ENCODE peak calls at places on chromosomes 4 and X, in five cellular contexts. J is H1, N is H9, O is neuronal stem cell, P is IMR-90. C is an unnamed sample.

GRCh38 chr4:43886196-43886595 is 562.4 kb downstream of the KCTD8 start:
- DNase-seq in P (no peak), J (no peak), N (no peak), O (no peak), C (no peak)

GRCh38 chr4:46392421-46392820 is 2.5 kb upstream of the GABRA2 start:
- DNase-seq in O (peak; percentile 30), P (peak; percentile 11), N (no peak), J (no peak), C (peak; percentile 48)

GRCh38 chr4:159451006-159451405 is 348.1 kb downstream of the RAPGEF2 start:
- DNase-seq in P (peak; percentile 77), J (no peak), N (no peak), O (no peak), C (no peak)

GRCh38 chr4:41505161-41505653 is 32.8 kb upstream of the LIMCH1 start:
- DNase-seq in N (no peak), O (no peak), J (no peak), P (no peak), C (peak; percentile 15)

GRCh38 chrX:149274516-149275105 is 230.5 kb downstream of the IDS start:
- DNase-seq in N (no peak), O (no peak), P (no peak), J (no peak), C (peak; percentile 23)

GRCh38 chr4:158253350-158253980 is 43.2 kb downstream of the TMEM144 start:
- DNase-seq in O (peak; percentile 42), N (no peak), J (no peak), P (peak; percentile 63), C (peak; percentile 55)

GRCh38 chr4:152269448-152270191 is 266.3 kb downstream of the FBXW7 start:
- DNase-seq in O (no peak), J (no peak), N (no peak), P (no peak), C (no peak)

GRCh38 chrX:15985937-15986336 is 131.3 kb upstream of the AP1S2 start:
- DNase-seq in N (no peak), O (no peak), J (no peak), P (no peak), C (no peak)

GRCh38 chr4:27702710-27703431 is 842.2 kb downstream of the STIM2 start:
- DNase-seq in J (peak; percentile 50), N (peak; percentile 36), P (peak; percentile 1), O (no peak), C (no peak)

GRCh38 chr4:13990596-13991589 is 363.4 kb upstream of the BOD1L1 start:
- DNase-seq in P (peak; percentile 25), O (no peak), N (no peak), J (no peak), C (peak; percentile 45)

GRCh38 chrX:70359458-70359857 is 63.7 kb upstream of the GDPD2 start:
- DNase-seq in O (no peak), J (no peak), N (no peak), P (no peak), C (no peak)

GRCh38 chrX:18871161-18871880 is 112.6 kb downstream of the PHKA2 start:
- DNase-seq in O (no peak), N (no peak), P (no peak), J (no peak), C (no peak)

GRCh38 chrX:9644335-9644734 is 121.3 kb downstream of the GPR143 start:
- DNase-seq in J (no peak), N (no peak), O (no peak), P (no peak), C (no peak)

GRCh38 chrX:8820910-8821527 is 19.8 kb upstream of the FAM9A start:
- DNase-seq in P (peak; percentile 6), O (peak; percentile 36), N (peak; percentile 64), J (peak; percentile 49), C (peak; percentile 5)

GRCh38 chrX:79444694-79445093 is 77.6 kb upstream of the ITM2A start:
- DNase-seq in J (no peak), P (no peak), O (no peak), N (no peak), C (no peak)

GRCh38 chr4:95141376-95141775 is 383.6 kb downstream of the BMPR1B start:
- DNase-seq in P (no peak), O (no peak), N (no peak), J (no peak), C (no peak)

GRCh38 chr4:95142877-95143412 is 385.2 kb downstream of the BMPR1B start:
- DNase-seq in P (no peak), J (no peak), O (no peak), N (no peak), C (no peak)
- H3K14ac ChIP-seq in P (no peak overlapping the region), J (no peak overlapping the region), O (peak overlapping the region; percentile 40), N (no peak overlapping the region), C (no peak overlapping the region)

GRCh38 chr4:52861171-52861873 is 795 bp upstream of the RASL11B start:
- DNase-seq in N (no peak), P (no peak), O (no peak), J (no peak), C (no peak)
- H2BK15ac ChIP-seq in N (no peak overlapping the region), P (peak overlapping the region; percentile 62), O (no peak overlapping the region), J (no peak overlapping the region), C (no peak overlapping the region)

GRCh38 chrX:66149519-66149918 is 14.5 kb upstream of the HEPH start:
- DNase-seq in O (no peak), N (no peak), P (no peak), J (no peak), C (no peak)

GRCh38 chrX:66150188-66150587 is 13.9 kb upstream of the HEPH start:
- DNase-seq in N (no peak), P (peak; percentile 7), J (no peak), O (no peak), C (no peak)

GRCh38 chrX:66142351-66142750 is 21.7 kb upstream of the HEPH start:
- DNase-seq in O (no peak), J (no peak), P (no peak), N (no peak), C (no peak)

GRCh38 chrX:66144258-66144657 is 19.8 kb upstream of the HEPH start:
- DNase-seq in O (no peak), N (no peak), J (no peak), P (no peak), C (no peak)
- H4K8ac ChIP-seq in O (no peak overlapping the region), N (no peak overlapping the region), J (no peak overlapping the region), P (no peak overlapping the region), C (no peak overlapping the region)

GRCh38 chr4:89109841-89110540 is 1.3 kb upstream of the TIGD2 start:
- DNase-seq in J (no peak), P (no peak), N (no peak), O (no peak), C (no peak)

GRCh38 chr4:89113415-89113814 is 2.1 kb downstream of the TIGD2 start:
- DNase-seq in O (no peak), J (no peak), P (no peak), N (no peak), C (no peak)

GRCh38 chr4:89110541-89110985 is 770 bp upstream of the TIGD2 start:
- DNase-seq in P (no peak), O (peak; percentile 9), J (peak; percentile 58), N (peak; percentile 55), C (no peak)

GRCh38 chr4:89111833-89112563 is 665 bp downstream of the TIGD2 start:
- DNase-seq in P (peak; percentile 95), J (no peak), O (no peak), N (no peak), C (peak; percentile 96)

DNA sequence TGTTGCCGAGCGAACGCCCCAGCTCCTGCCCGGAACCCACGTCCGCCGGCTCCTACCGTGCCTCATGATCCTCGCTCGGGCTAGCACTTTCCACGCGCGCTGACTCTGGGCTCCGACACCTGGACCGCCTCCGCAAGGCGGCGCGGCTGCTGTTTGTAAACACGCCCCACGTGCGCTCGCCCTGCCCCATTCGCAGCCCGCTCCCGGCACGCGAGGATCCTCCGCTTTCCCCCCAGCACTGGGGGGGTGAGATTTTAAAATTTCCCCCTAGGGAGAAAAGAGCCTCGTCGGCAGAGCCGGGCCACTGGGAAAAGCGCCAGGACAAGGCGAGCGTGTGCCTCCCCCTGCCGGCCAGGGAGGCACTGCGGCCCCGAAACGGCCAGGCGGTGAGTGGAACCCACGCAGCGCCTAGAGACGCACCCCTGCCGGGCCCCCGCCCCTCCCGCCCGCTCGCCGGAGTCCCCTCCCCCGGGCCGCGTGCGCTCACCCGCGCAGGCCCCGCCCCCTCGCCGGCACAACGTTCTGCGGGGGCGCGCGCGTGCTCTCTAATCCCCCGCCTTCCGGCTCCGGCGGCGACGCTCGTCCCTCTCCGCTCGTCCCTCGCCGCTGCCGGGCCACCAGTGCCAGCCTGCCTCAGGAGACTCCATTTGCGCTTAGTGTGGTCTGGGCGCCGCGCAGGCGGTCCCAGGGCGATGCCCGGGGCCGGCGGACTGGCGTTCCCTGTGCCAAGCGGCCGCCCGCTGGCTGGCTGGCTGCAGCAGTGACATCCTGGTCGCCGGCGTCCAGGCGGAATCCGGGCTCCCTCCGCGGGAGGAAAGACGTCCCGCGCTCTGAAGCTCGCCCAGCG is at the start of gene TIGD2:
- DNase-seq in P (peak; percentile 81), O (peak; percentile 88), N (peak; percentile 86), J (peak; percentile 83), C (peak; percentile 87)
- H3K14ac ChIP-seq in P (peak within 1 kb of the TSS; percentile 66), O (peak within 1 kb of the TSS; percentile 91), N (peak within 1 kb of the TSS; percentile 85), J (no peak within 1 kb of the TSS), C (peak within 1 kb of the TSS; percentile 82)

DNA sequence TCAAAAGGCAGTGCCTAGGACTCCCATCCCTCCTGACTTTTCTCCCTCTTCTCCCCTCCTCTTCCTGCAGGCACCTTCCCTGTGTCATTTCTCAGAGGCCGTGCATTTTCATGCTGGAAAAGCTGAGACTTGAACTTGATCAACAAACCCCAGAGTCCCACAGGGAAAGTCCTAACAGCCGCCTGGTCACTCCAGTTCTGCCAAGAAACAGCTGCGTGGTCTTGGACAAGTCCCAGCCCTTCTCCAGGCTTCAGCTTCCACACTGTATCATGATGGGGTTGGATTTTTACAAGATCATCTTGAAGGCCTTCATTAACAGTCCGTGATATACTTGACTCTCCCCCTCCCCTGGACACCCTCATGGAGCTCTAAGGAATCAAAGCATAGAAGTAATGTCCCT is 366.0 kb downstream of the BCOR start:
- DNase-seq in J (no peak), O (no peak), N (no peak), P (no peak), C (peak; percentile 9)
- H2BK15ac ChIP-seq in J (no peak overlapping the region), O (no peak overlapping the region), N (no peak overlapping the region), P (no peak overlapping the region), C (no peak overlapping the region)